ENCODE peak calls at places on chromosome 13, in five cellular contexts. I is esophagus squamous epithelium, M is endothelial cell of umbilical vein, P is right lobe of liver, G is body of pancreas. O is an unnamed sample.
A peak's percentile ranks its signal among the peaks of the same experiment; 100 is the strongest.

GRCh38 chr13:76383671-76384461 is 502.3 kb downstream of the KCTD12 start:
- DNase-seq in G (no peak), P (no peak), I (no peak), M (peak; percentile 69), O (peak; percentile 67)

GRCh38 chr13:50991624-50992610 is 82.3 kb downstream of the RNASEH2B start:
- DNase-seq in G (no peak), P (no peak), M (no peak), I (no peak), O (no peak)

GRCh38 chr13:33279898-33280549 is 5.5 kb downstream of the STARD13 start:
- DNase-seq in G (no peak), P (no peak), I (no peak), M (peak; percentile 76), O (no peak)

GRCh38 chr13:67343777-67344176 is 113.6 kb upstream of the PCDH9 start:
- DNase-seq in M (no peak), I (no peak), G (no peak), P (no peak), O (no peak)

GRCh38 chr13:109645831-109646230 is 140.6 kb downstream of the IRS2 start:
- DNase-seq in G (no peak), I (no peak), P (no peak), M (no peak), O (no peak)

GRCh38 chr13:102277286-102277685 is 124.6 kb downstream of the FGF14 start:
- DNase-seq in G (no peak), I (no peak), M (no peak), P (no peak), O (no peak)

GRCh38 chr13:70162141-70162540 is 53.9 kb upstream of the KLHL1 start:
- DNase-seq in P (no peak), G (no peak), M (no peak), I (no peak), O (no peak)

GRCh38 chr13:94711561-94712286 is 621 bp downstream of the SOX21 start:
- DNase-seq in M (peak; percentile 45), I (no peak), G (no peak), P (no peak), O (peak; percentile 63)

GRCh38 chr13:51799261-51799660 is 4.7 kb downstream of the DHRS12 start:
- DNase-seq in G (no peak), M (no peak), P (no peak), I (no peak), O (peak; percentile 58)

GRCh38 chr13:113639661-113640262 is 18.2 kb downstream of the ATP4B start:
- DNase-seq in M (no peak), P (no peak), I (no peak), G (peak; percentile 5), O (peak; percentile 76)

GRCh38 chr13:27338816-27339215 is 68.2 kb downstream of the RASL11A start:
- DNase-seq in M (no peak), G (no peak), I (no peak), P (no peak), O (no peak)

GRCh38 chr13:110347535-110348308 is 40.6 kb downstream of the COL4A2 start:
- DNase-seq in M (no peak), P (no peak), G (no peak), I (no peak), O (no peak)

GRCh38 chr13:66513728-66514127 is 716.4 kb downstream of the PCDH9 start:
- DNase-seq in G (no peak), M (peak; percentile 71), P (no peak), I (no peak), O (no peak)

GRCh38 chr13:20128459-20128927 is 32.4 kb downstream of the GJA3 start:
- DNase-seq in P (peak; percentile 70), I (no peak), G (peak; percentile 57), M (no peak), O (peak; percentile 58)

GRCh38 chr13:113083402-113084061 is 22.1 kb upstream of the F7 start:
- DNase-seq in P (no peak), M (no peak), G (no peak), I (no peak), O (no peak)

GRCh38 chr13:77330009-77330471 is 3.1 kb upstream of the MYCBP2 start:
- DNase-seq in M (peak; percentile 75), I (no peak), P (no peak), G (no peak), O (no peak)

GRCh38 chr13:46748300-46748699 is 48.7 kb downstream of the ESD start:
- DNase-seq in M (no peak), G (no peak), P (no peak), I (no peak), O (no peak)

GRCh38 chr13:51729853-51730553 is 74.0 kb downstream of the DHRS12 start:
- DNase-seq in P (no peak), G (no peak), M (peak; percentile 71), I (no peak), O (peak; percentile 86)

GRCh38 chr13:40611004-40611403 is 55.4 kb downstream of the FOXO1 start:
- DNase-seq in I (no peak), M (peak; percentile 87), G (no peak), P (no peak), O (no peak)

GRCh38 chr13:40613192-40613818 is 53.1 kb downstream of the FOXO1 start:
- DNase-seq in M (peak; percentile 70), I (no peak), G (peak; percentile 47), P (no peak), O (peak; percentile 79)

GRCh38 chr13:40608308-40608707 is 58.1 kb downstream of the FOXO1 start:
- DNase-seq in I (no peak), G (no peak), M (no peak), P (no peak), O (no peak)

GRCh38 chr13:40611635-40612422 is 54.6 kb downstream of the FOXO1 start:
- DNase-seq in G (no peak), M (no peak), I (no peak), P (no peak), O (no peak)

GRCh38 chr13:40609972-40610726 is 56.3 kb downstream of the FOXO1 start:
- DNase-seq in P (no peak), I (no peak), G (no peak), M (peak; percentile 93), O (no peak)
- H3K4me1 ChIP-seq in P (peaks cover 23% of the 10 kb centered on the region), I (peaks cover 67% of the 10 kb centered on the region), G (peaks cover 66% of the 10 kb centered on the region), M (peaks cover 62% of the 10 kb centered on the region), O (no peaks in the 10 kb centered on the region)

DNA sequence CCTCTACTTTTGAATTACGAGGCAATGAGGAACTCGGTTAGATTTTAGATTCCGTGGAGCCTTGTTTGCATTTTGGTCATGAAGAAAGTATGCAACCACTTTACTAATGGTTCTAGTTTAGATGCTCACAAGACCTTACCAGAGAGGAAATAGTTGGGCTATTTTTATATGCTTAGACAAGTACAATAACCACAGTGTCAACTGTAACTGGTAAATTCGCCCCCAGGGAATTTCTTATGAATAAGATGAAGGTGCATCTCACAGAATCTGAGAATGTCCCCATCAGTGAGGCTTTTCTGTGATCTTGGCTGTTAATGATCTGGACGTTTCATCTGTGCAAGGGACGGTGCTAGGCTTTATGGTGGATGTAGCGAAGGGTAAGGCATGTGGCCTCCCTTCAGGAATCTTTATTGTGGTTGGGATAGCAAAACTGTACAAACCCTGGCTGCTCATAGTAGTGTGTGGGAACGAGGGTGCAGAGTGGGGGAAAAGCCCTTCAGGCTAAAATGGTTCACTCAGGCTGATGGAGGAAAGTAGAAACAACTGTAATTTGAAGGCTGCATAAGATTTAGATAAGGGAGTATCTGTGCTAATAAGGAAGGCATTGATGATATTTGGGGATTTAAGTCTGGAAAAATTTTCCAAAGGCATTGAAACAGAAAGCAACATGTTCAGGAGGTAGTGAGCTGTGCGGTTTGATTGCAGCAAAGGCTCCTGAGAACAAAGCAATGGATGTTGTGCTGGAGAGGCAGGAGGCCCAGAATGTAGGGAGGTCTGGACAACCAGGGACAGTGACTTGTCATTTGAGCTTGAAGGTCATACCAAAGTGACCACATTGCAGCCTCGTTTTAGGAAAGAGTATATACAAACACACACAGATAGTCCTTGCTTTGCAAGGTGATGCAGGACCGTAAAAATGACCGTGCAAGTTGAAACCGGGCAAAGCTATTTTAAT is 28.4 kb downstream of the UBAC2 start:
- DNase-seq in G (no peak), P (no peak), I (no peak), M (no peak), O (no peak)
- H3K4me3 ChIP-seq in G (no peak overlapping the region), P (no peak overlapping the region), I (no peak overlapping the region), M (no peak overlapping the region), O (no peak overlapping the region)

DNA sequence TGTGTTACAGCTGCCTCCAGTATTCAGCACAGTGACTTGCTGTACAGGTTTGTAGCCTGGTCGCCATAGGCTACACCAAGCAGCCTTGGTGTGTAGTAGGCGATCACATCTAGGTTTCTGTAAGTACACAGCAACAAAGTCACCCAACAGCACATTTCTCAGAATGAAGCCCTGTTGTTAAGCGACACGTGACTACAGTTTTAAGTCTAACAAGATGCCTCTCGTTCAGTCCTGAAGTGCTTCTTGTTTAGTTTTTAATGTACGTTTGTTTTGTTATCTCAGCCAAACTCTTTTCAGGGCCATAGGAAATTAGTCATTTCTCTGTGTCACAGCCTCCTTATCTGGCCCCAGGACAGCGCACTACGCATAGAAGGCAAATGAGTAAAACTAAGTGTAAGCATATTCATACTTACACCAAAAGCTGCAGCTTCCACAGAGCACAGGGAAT is 50.0 kb upstream of the GPR183 start:
- DNase-seq in I (no peak), P (no peak), G (no peak), M (peak; percentile 96), O (no peak)
- TF ChIP-seq POLR2A in I (no peak), P (no peak), G (no peak), M (no peak), O (no peak)

GRCh38 chr13:64130170-64130569 is 2714.5 kb upstream of the PCDH20 start:
- DNase-seq in P (no peak), I (no peak), M (no peak), G (no peak), O (no peak)

GRCh38 chr13:64127192-64127591 is 2711.5 kb upstream of the PCDH20 start:
- DNase-seq in M (no peak), G (no peak), I (no peak), P (no peak), O (no peak)

GRCh38 chr13:64130600-64130999 is 2715.0 kb upstream of the PCDH20 start:
- DNase-seq in P (no peak), I (no peak), M (no peak), G (no peak), O (no peak)

GRCh38 chr13:64127856-64128255 is 2712.2 kb upstream of the PCDH20 start:
- DNase-seq in G (no peak), M (peak; percentile 42), I (no peak), P (no peak), O (no peak)
- H3K4me1 ChIP-seq in G (no peaks in the 10 kb centered on the region), M (peaks cover 3% of the 10 kb centered on the region), I (no peaks in the 10 kb centered on the region), P (no peaks in the 10 kb centered on the region), O (no peaks in the 10 kb centered on the region)

GRCh38 chr13:107799001-107799400 is 416.3 kb downstream of the LIG4 start:
- DNase-seq in P (no peak), G (no peak), I (no peak), M (peak; percentile 8), O (no peak)
- H3K4me3 ChIP-seq in P (no peak overlapping the region), G (no peak overlapping the region), I (no peak overlapping the region), M (no peak overlapping the region), O (no peak overlapping the region)

O was measured in sigmoid colon.